ENCODE peak calls at places on chromosomes 12 and 14, in six cellular contexts. O is caudate nucleus, Z is psoas muscle, K is NCI-H1105, X is NCI-H2029, U is NCI-H460. I is an unnamed sample.

GRCh38 chr14:105478624-105479305 is 4.1 kb downstream of the CRIP2 start:
- DNase-seq in O (no peak), Z (no peak), K (no peak), X (no peak), U (no peak), I (no peak)

GRCh38 chr14:104359969-104360442 is 219.6 kb upstream of the C14orf180 start:
- DNase-seq in O (no peak), Z (no peak), K (no peak), X (no peak), U (no peak), I (no peak)

GRCh38 chr14:36726128-36726527 is 64.5 kb downstream of the PAX9 start:
- DNase-seq in O (no peak), Z (no peak), K (no peak), X (no peak), U (no peak), I (no peak)

GRCh38 chr12:98578821-98579220 is 14.7 kb upstream of the SLC25A3 start:
- DNase-seq in O (no peak), Z (no peak), K (no peak), X (no peak), U (no peak), I (no peak)

GRCh38 chr14:101547961-101548669 is 13.2 kb upstream of the DIO3 start:
- DNase-seq in O (no peak), Z (no peak), K (no peak), X (no peak), U (no peak), I (no peak)

GRCh38 chr12:101945361-101946232 is 68.2 kb downstream of the DRAM1 start:
- DNase-seq in O (no peak), Z (no peak), K (no peak), X (peak), U (peak), I (no peak)

GRCh38 chr14:106268013-106268727 is 741.8 kb downstream of the TMEM121 start:
- DNase-seq in O (no peak), Z (no peak), K (no peak), X (no peak), U (no peak), I (no peak)

GRCh38 chr12:48334807-48335206 is 15.9 kb downstream of the ZNF641 start:
- DNase-seq in O (no peak), Z (no peak), K (no peak), X (no peak), U (no peak), I (no peak)

GRCh38 chr14:20278414-20278813 is 27.3 kb downstream of the TTC5 start:
- DNase-seq in O (no peak), Z (no peak), K (no peak), X (peak), U (no peak), I (no peak)

GRCh38 chr12:102116392-102116791 is 3.5 kb downstream of the NUP37 start:
- DNase-seq in O (no peak), Z (no peak), K (no peak), X (no peak), U (no peak), I (no peak)

GRCh38 chr12:116693259-116694227 is 44.3 kb downstream of the SPRING1 start:
- DNase-seq in O (no peak), Z (no peak), K (peak), X (peak), U (no peak), I (no peak)

GRCh38 chr12:11581179-11581755 is 68.2 kb upstream of the ETV6 start:
- DNase-seq in O (no peak), Z (peak), K (peak), X (peak), U (peak), I (no peak)

GRCh38 chr12:54583726-54584125 is 4.7 kb downstream of the PPP1R1A start:
- DNase-seq in O (no peak), Z (no peak), K (no peak), X (no peak), U (no peak), I (no peak)

GRCh38 chr12:104337030-104337558 is 33.6 kb downstream of the EID3 start:
- DNase-seq in O (no peak), Z (no peak), K (no peak), X (no peak), U (no peak), I (no peak)

GRCh38 chr14:77804592-77804991 is 4.7 kb downstream of the ADCK1 start:
- DNase-seq in O (no peak), Z (no peak), K (no peak), X (no peak), U (peak), I (no peak)

GRCh38 chr14:106605548-106606448 is 1079.4 kb downstream of the TMEM121 start:
- DNase-seq in O (no peak), Z (no peak), K (no peak), X (peak), U (no peak), I (no peak)

GRCh38 chr12:12505544-12506501 is 56.8 kb downstream of the DUSP16 start:
- DNase-seq in O (no peak), Z (no peak), K (no peak), X (no peak), U (no peak), I (peak)

GRCh38 chr12:24948816-24949722 is at the start of gene BCAT1:
- DNase-seq in O (peak), Z (peak), K (no peak), X (no peak), U (peak), I (peak)

GRCh38 chr12:32535260-32535999 is 136.1 kb downstream of the FGD4 start:
- DNase-seq in O (peak), Z (peak), K (peak), X (peak), U (peak), I (peak)

GRCh38 chr12:62113366-62114011 is 146.7 kb upstream of the USP15 start:
- DNase-seq in O (no peak), Z (no peak), K (no peak), X (no peak), U (no peak), I (no peak)

GRCh38 chr12:49707812-49708147 is 575 bp upstream of the FMNL3 start:
- DNase-seq in O (no peak), Z (no peak), K (no peak), X (no peak), U (no peak), I (no peak)